ENCODE peak calls at places on chromosomes 2 and 18, in seven cellular contexts. I is GM12865, P is transverse colon, T is fibroblast of mammary gland, A is colonic mucosa, E is psoas muscle, R is fibroblast of pulmonary artery. G is an unnamed sample.

GRCh38 chr2:180524458-180524857 is 455.9 kb upstream of the UBE2E3 start:
- DNase-seq in A (no peak), I (no peak), R (no peak), T (peak), P (no peak), E (no peak), G (no peak)

GRCh38 chr2:8134105-8134903 is 547.6 kb upstream of the ID2 start:
- DNase-seq in E (no peak), I (no peak), P (peak), T (no peak), A (peak), R (no peak), G (no peak)

GRCh38 chr18:36333418-36333817 is 35.9 kb downstream of the FHOD3 start:
- DNase-seq in R (peak), I (peak), A (no peak), P (no peak), T (peak), E (no peak), G (peak)

GRCh38 chr2:146997945-146998344 is 846.9 kb upstream of the ACVR2A start:
- DNase-seq in I (no peak), E (no peak), A (no peak), T (peak), P (no peak), R (peak), G (no peak)

GRCh38 chr2:150188177-150188576 is 299.3 kb downstream of the RND3 start:
- DNase-seq in P (no peak), A (no peak), I (no peak), E (no peak), R (no peak), T (peak), G (peak)

GRCh38 chr18:6543330-6543908 is 128.7 kb upstream of the L3MBTL4 start:
- DNase-seq in E (no peak), T (peak), R (peak), A (no peak), I (peak), P (no peak), G (peak)

GRCh38 chr2:162123806-162124758 is 28.0 kb downstream of the GCG start:
- DNase-seq in P (no peak), A (no peak), I (peak), R (peak), T (peak), E (no peak), G (peak)

GRCh38 chr18:356763-357162 is 88.9 kb upstream of the THOC1 start:
- DNase-seq in E (no peak), T (no peak), R (no peak), P (no peak), A (no peak), I (no peak), G (no peak)

GRCh38 chr2:8653485-8653884 is 28.4 kb upstream of the ID2 start:
- DNase-seq in I (no peak), E (no peak), T (no peak), P (no peak), R (no peak), A (no peak), G (no peak)

GRCh38 chr2:219603784-219604183 is 6.1 kb downstream of the STK11IP start:
- DNase-seq in T (no peak), A (no peak), R (no peak), I (no peak), E (no peak), P (no peak), G (no peak)

GRCh38 chr2:155546715-155547555 is 785.6 kb downstream of the NR4A2 start:
- DNase-seq in A (no peak), E (no peak), T (no peak), R (no peak), P (no peak), I (no peak), G (no peak)

GRCh38 chr18:9887992-9888391 is 2.2 kb downstream of the TXNDC2 start:
- DNase-seq in I (no peak), E (no peak), R (no peak), P (no peak), A (no peak), T (no peak), G (no peak)

GRCh38 chr2:164014068-164014577 is 278.3 kb upstream of the FIGN start:
- DNase-seq in E (peak), A (no peak), I (no peak), T (peak), R (peak), P (no peak), G (peak)

GRCh38 chr2:137910641-137911040 is 53.6 kb upstream of the HNMT start:
- DNase-seq in I (peak), P (no peak), T (peak), A (no peak), R (peak), E (no peak), G (peak)

GRCh38 chr2:205650450-205650849 is 31.9 kb upstream of the NRP2 start:
- DNase-seq in T (peak), A (no peak), P (no peak), R (peak), I (no peak), E (no peak), G (peak)

GRCh38 chr2:1309507-1309906 is 103.8 kb upstream of the TPO start:
- DNase-seq in E (no peak), R (no peak), I (no peak), A (no peak), P (no peak), T (no peak), G (no peak)

GRCh38 chr18:60883594-60883993 is 449.6 kb upstream of the CDH20 start:
- DNase-seq in R (no peak), E (no peak), P (no peak), I (no peak), T (no peak), A (no peak), G (no peak)

GRCh38 chr2:137888845-137889244 is 75.4 kb upstream of the HNMT start:
- DNase-seq in E (no peak), A (peak), T (peak), I (peak), P (peak), R (peak), G (no peak)

GRCh38 chr2:54579682-54580349 is 123.7 kb downstream of the SPTBN1 start:
- DNase-seq in I (peak), A (peak), T (no peak), R (no peak), E (no peak), P (peak), G (no peak)

GRCh38 chr2:63578767-63579166 is 9.5 kb downstream of the WDPCP start:
- DNase-seq in R (no peak), I (no peak), P (no peak), A (no peak), E (no peak), T (no peak), G (no peak)

GRCh38 chr18:50038448-50038847 is 156.5 kb downstream of the MYO5B start:
- DNase-seq in A (no peak), I (peak), T (no peak), R (peak), P (no peak), E (no peak), G (no peak)

GRCh38 chr2:21165350-21165749 is 41.6 kb downstream of the TDRD15 start:
- DNase-seq in E (no peak), T (no peak), P (no peak), R (peak), I (no peak), A (no peak), G (no peak)

GRCh38 chr2:8659092-8659734 is 22.6 kb upstream of the ID2 start:
- DNase-seq in P (no peak), I (no peak), E (no peak), A (no peak), R (no peak), T (no peak), G (no peak)

GRCh38 chr2:196230051-196230450 is 58.7 kb upstream of the STK17B start:
- DNase-seq in R (no peak), E (no peak), T (no peak), I (no peak), A (peak), P (peak), G (no peak)

GRCh38 chr2:8631465-8632005 is 50.3 kb upstream of the ID2 start:
- DNase-seq in T (no peak), A (no peak), E (no peak), I (peak), P (no peak), R (no peak), G (no peak)

GRCh38 chr2:188675391-188676011 is 298.7 kb upstream of the COL3A1 start:
- DNase-seq in I (no peak), P (no peak), R (peak), A (no peak), T (peak), E (no peak), G (peak)

GRCh38 chr2:22377251-22377650 is 1007.7 kb upstream of the KLHL29 start:
- DNase-seq in E (no peak), R (no peak), I (no peak), T (no peak), A (no peak), P (no peak), G (no peak)

GRCh38 chr18:61854578-61854977 is 38.2 kb downstream of the RNF152 start:
- DNase-seq in T (no peak), E (no peak), I (no peak), A (no peak), R (peak), P (no peak), G (no peak)

GRCh38 chr2:153548536-153548935 is 70.0 kb upstream of the RPRM start:
- DNase-seq in P (no peak), T (no peak), I (no peak), R (no peak), A (no peak), E (no peak), G (no peak)

GRCh38 chr18:3593381-3593903 is 143.5 kb downstream of the TGIF1 start:
- DNase-seq in R (peak), T (peak), E (no peak), P (no peak), A (no peak), I (no peak), G (peak)

GRCh38 chr18:69944434-69944833 is 3.2 kb downstream of the CD226 start:
- DNase-seq in R (no peak), I (peak), E (no peak), P (no peak), T (no peak), A (no peak), G (no peak)

GRCh38 chr2:154466226-154466625 is 232.3 kb upstream of the KCNJ3 start:
- DNase-seq in A (no peak), P (no peak), R (no peak), I (no peak), T (no peak), E (no peak), G (no peak)

GRCh38 chr2:209230560-209230959 is 193.3 kb upstream of the MAP2 start:
- DNase-seq in A (no peak), P (no peak), T (no peak), E (no peak), R (no peak), I (no peak), G (no peak)

DNA sequence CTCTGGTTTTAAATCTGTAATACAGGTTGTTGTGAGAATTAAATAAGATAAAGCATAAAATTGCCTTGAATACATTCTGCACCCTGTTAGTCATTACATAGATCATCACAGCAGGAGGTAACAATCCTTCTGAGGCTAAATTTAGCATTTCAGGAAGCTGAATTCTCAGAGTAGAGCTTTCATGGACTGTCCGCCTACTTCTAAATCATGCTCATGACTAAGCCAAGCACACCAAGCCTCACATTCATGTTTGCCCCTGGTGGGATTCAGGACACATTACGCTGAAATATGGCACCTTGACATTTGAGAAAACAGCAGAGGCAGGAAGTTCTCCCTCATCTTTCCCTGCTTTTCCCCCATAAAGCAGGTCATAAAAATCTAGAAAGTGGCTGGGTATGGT is 16.6 kb upstream of the PIK3C3 start:
- DNase-seq in A (no peak), T (peak), P (no peak), E (no peak), I (no peak), R (peak), G (peak)
- TF ChIP-seq CTCF in A (no peak), T (peak), P (no peak), E (no peak), I (no peak), R (peak), G (peak)

GRCh38 chr2:26244479-26245230 is at the start of the genes HADHA and HADHB:
- DNase-seq in A (peak), E (peak), I (peak), R (peak), P (peak), T (peak), G (peak)

GRCh38 chr2:26243643-26244478 is 571 bp downstream of the HADHA start:
- DNase-seq in I (peak), A (no peak), P (peak), E (no peak), R (peak), T (peak), G (peak)

GRCh38 chr2:26246818-26247217 is 2.1 kb downstream of the HADHB start:
- DNase-seq in I (peak), E (peak), T (peak), R (peak), P (no peak), A (no peak), G (peak)

GRCh38 chr2:26245810-26246209 is 1.1 kb downstream of the HADHB start:
- DNase-seq in A (no peak), T (peak), P (no peak), E (no peak), I (peak), R (peak), G (peak)

GRCh38 chr2:26245231-26245732 is 543 bp downstream of the HADHB start:
- DNase-seq in I (peak), E (no peak), T (peak), P (peak), R (peak), A (peak), G (peak)
- H3K4me3 ChIP-seq in I (peak), E (peak), T (peak), P (peak), R (peak), A (peak), G (peak)

DNA sequence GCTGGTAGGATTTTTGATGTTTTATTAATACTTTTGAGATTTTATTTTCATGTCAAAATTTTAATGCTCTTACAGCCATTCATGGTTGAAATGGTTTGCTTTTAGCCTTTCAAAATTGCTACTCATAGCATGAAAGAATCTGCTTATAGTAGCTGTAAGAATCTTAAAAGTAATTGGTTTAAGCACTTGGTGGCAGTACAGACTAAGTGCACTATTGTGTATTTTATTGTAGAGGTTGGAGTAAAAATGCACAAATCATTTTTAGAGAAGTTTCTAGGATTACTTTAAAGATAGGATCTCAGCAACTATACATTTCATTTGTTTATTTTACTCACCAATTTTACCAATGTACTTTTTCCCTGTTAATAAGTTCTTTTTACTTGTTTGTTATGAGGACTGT is 205.8 kb downstream of the SPAG16 start:
- DNase-seq in E (no peak), P (no peak), T (no peak), R (no peak), A (no peak), I (peak), G (no peak)
- TF ChIP-seq CTCF in E (no peak), P (no peak), T (no peak), R (no peak), A (no peak), I (peak), G (no peak)

GRCh38 chr18:55421612-55422381 is 166.2 kb downstream of the TCF4 start:
- DNase-seq in R (peak), E (no peak), I (no peak), A (no peak), T (peak), P (no peak), G (peak)
- H3K4me3 ChIP-seq in R (peak), E (peak), I (no peak), A (no peak), T (peak), P (peak), G (peak)